ENCODE peak calls at places on chromosomes 2 and 18, in eight cellular contexts. E is body of pancreas, B is H1, J is uterus, K is gastrocnemius medialis, W is prostate gland, N is ovary, S is breast epithelium. H is an unnamed sample. For H3K4me1, the result is how much of the 10 kb centered on the place peaks cover.

GRCh38 chr2:44778671-44779476 is 162.6 kb upstream of the SIX3 start:
- DNase-seq in E (no peak), N (no peak), W (no peak), B (no peak), J (no peak), K (no peak), S (no peak), H (no peak)

GRCh38 chr2:15711126-15711860 is 119.6 kb downstream of the DDX1 start:
- DNase-seq in J (no peak), W (no peak), N (no peak), B (no peak), K (no peak), S (no peak), E (no peak), H (no peak)

GRCh38 chr2:165952600-165953210 is 871 bp downstream of the TTC21B start:
- DNase-seq in N (no peak), B (no peak), K (no peak), W (no peak), S (no peak), E (no peak), J (no peak), H (no peak)

GRCh38 chr2:45103351-45104145 is 94.3 kb upstream of the SIX2 start:
- DNase-seq in W (no peak), J (no peak), B (no peak), E (no peak), N (no peak), K (no peak), S (no peak), H (no peak)

GRCh38 chr2:127431408-127432023 is 13.3 kb downstream of the PROC start:
- DNase-seq in E (no peak), B (no peak), W (no peak), N (no peak), K (no peak), J (no peak), S (no peak), H (no peak)

GRCh38 chr2:230920167-230920566 is 4.9 kb downstream of the GPR55 start:
- DNase-seq in J (no peak), N (no peak), S (no peak), E (no peak), B (no peak), K (no peak), W (no peak), H (no peak)

GRCh38 chr2:170098626-170099312 is 79.2 kb upstream of the MYO3B start:
- DNase-seq in K (no peak), S (no peak), B (no peak), J (no peak), N (no peak), E (no peak), W (no peak), H (no peak)

GRCh38 chr2:42101641-42102605 is 54.1 kb downstream of the PKDCC start:
- DNase-seq in S (no peak), N (peak), E (peak), J (peak), B (no peak), K (peak), W (no peak), H (peak)

GRCh38 chr2:86615596-86615995 is 8.1 kb downstream of the RNF103 start:
- DNase-seq in J (no peak), E (no peak), S (no peak), K (no peak), B (no peak), N (no peak), W (no peak), H (no peak)

GRCh38 chr18:7737483-7737882 is 170.4 kb downstream of the PTPRM start:
- DNase-seq in E (no peak), S (no peak), W (no peak), K (no peak), J (no peak), N (no peak), B (no peak), H (no peak)

GRCh38 chr2:69180974-69181373 is 168.0 kb downstream of the ANTXR1 start:
- DNase-seq in N (no peak), B (no peak), W (no peak), J (no peak), S (no peak), E (no peak), K (no peak), H (no peak)

GRCh38 chr2:126971481-126972271 is 73.0 kb downstream of the TEX51 start:
- DNase-seq in E (peak), N (peak), B (peak), S (peak), K (peak), J (peak), W (peak), H (peak)

GRCh38 chr2:109258905-109259540 is 130.0 kb downstream of the SH3RF3 start:
- DNase-seq in E (no peak), N (no peak), J (no peak), B (no peak), S (no peak), W (no peak), K (peak), H (no peak)

GRCh38 chr2:146913476-146913875 is 931.4 kb upstream of the ACVR2A start:
- DNase-seq in K (no peak), J (no peak), W (no peak), N (no peak), S (no peak), E (no peak), B (no peak), H (no peak)

GRCh38 chr18:75360206-75360605 is 67.3 kb downstream of the SMIM21 start:
- DNase-seq in W (no peak), K (no peak), B (no peak), J (no peak), E (no peak), N (peak), S (no peak), H (no peak)

GRCh38 chr2:232611559-232612218 is 21.7 kb upstream of the EFHD1 start:
- DNase-seq in W (peak), K (peak), J (peak), E (peak), N (peak), B (no peak), S (peak), H (no peak)

GRCh38 chr2:11710632-11711381 is 35.6 kb upstream of the LPIN1 start:
- DNase-seq in J (no peak), E (no peak), S (no peak), K (no peak), N (no peak), W (no peak), B (no peak), H (no peak)

GRCh38 chr2:36246320-36246990 is 109.1 kb upstream of the CRIM1 start:
- DNase-seq in W (no peak), E (no peak), J (no peak), K (no peak), N (no peak), B (no peak), S (no peak), H (no peak)

DNA sequence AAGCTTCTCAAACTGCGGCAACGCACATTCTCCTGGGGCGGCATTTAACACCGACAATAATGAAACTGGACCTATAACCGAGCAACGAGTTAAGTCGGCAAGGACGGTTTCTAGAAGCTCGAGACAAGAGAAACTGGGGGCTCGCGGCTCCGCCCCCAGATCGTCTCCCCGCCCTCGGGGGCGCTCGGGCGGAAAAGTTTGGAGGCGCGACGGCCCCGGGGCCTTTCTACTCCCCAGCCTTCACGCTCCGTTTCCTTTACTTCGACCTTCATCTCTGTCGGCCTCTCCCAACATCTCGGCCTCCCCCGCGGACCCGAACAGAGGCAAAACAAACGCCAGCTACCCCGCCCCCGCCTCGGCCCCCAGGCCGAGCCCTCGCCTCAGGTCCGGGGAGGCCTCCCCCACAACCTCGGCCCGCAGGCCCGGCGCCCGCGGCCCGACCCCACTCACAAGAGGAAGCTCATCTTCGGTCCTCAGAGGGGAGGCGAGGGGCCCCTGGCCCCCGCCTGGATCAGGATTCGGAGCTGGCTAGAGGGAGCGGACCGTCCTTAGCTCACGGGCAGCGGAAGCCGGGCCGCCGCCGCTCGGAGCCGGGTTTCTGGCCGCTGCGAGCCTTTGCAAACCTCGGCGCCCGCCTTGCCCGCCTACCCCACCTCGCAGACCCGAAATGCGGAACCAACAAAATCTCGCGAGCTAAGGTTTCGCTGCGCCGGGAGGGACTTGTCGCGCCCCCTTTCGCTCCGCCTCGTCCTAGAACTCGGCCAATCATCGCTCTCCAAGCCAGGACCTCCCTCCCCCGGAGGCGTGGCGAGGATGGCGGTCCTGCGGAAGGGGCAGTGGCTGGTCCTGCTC is at the start of gene MOB1A:
- DNase-seq in E (peak), J (peak), W (peak), S (peak), B (peak), K (peak), N (peak), H (peak)
- TF ChIP-seq POLR2A in E (peak), J (peak), W (peak), S (peak), B (peak), K (peak), N (peak), H (peak)

DNA sequence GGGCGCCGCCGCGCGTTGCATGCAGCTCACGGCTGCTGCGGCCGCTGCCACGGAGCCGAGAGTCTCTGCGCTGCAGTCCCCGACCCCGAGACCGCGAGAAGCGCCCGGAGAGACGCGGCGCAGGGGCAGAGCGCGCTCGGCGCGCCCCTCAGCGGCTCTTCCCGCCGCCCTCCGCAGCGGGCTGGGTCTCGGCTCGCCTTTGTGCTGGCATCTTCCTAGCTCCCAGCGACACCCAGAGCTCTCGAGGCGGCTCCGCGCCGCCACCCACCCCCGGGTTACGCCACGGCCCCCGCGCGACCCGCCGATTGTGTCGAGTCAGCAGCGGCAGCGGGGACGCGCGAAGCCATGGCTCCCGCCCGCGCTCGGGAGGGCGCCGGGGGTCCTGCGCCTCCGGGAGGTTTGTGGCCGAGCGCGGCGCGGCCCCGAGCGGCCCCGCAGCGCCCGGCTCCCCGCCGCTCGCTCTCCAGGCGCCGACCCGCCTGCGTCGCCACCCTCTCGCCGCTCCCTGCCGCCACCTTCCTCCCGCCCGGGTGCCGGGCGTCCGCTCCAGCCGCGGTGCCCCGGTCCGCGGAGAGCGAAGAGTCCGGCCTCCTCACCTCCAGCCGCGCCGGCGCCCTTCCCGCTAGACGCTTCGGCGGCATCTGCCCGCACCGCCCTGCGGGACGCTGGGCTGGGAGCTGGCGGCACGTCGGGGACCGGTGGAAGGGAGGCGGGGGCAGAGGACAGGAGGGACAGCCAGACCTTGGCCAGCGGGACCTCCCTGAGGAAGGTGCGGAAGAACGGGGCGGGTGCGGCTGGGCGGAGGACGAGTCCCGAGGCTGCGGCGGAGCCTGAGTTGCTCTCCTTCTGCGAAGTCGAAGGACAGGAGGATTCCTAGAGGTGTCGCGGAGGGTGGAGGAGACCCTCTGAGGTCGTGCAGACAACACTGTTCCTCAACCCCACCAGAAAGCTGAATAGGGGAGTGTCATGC is 46.3 kb upstream of the CCDC150 start:
- DNase-seq in S (no peak), W (no peak), K (no peak), B (no peak), J (no peak), E (peak), N (no peak), H (no peak)
- TF ChIP-seq CTCF in S (no peak), W (no peak), K (no peak), B (no peak), J (no peak), E (no peak), N (no peak), H (no peak)

GRCh38 chr2:54524236-54524991 is 68.3 kb downstream of the SPTBN1 start:
- DNase-seq in W (no peak), K (peak), J (no peak), S (no peak), N (no peak), E (peak), B (no peak), H (no peak)
- H3K4me1 ChIP-seq in W (under half), K (under half), J (under half), S (under half), N (under half), E (under half), B (under half), H (under half)

DNA sequence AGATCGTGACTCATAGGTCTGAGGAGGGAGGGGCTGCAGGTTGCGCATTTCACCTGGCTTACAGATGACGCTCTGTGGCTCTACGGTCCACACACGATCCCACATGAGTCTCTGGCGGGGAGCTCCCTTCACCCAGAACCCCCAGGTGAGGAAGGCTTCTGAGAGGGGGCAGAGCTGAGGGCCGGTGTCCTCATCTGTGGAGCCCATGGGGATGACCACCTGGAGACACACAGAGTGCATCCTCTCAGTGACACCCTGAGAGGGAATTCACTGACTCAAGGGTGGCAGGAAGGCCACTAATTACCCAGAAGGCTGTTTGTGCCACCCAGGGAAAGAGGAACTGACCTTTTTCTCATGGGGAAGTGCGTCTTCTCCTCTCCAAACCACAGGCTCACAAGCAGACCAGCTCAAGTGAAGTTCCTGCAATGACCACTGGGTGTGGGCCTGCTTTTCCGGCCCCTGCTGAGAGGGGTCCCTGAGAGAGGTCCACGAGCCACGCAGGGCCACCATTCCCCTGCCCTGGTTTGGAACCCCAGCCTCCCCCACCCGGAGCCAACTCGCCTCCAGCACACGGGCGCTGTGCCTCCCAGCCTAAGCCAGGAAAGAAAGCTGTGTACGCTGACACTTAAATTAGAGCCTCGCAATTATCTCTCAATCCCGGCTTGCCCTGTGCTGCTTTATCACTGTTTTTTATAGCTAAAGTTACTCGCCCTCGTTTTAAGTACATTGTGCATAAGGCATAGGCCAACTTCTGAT is 114.1 kb downstream of the BCL11A start:
- DNase-seq in E (peak), N (no peak), W (no peak), B (no peak), K (peak), J (no peak), S (no peak), H (peak)
- TF ChIP-seq POLR2A in E (no peak), N (no peak), W (no peak), B (no peak), K (no peak), J (no peak), S (no peak), H (no peak)

DNA sequence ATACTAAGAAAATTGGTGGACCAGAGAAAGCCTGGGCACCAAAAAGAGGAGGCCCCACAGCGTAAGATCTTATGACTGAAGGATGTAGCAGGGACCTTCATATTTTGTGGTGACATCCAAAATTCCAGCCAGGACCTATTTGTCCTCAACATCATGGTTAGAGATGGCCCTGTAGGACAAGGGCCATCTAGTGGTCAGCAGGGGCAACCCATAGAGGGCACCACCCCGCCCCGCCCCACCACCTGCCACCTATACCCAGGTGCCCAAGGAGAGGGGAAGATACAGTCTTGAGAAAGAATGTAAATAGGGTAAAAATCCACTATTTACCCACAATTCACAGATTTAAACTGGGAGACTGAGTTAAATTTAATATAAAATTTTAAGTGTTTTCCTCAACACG is 59.6 kb upstream of the TMEM163 start:
- DNase-seq in E (peak), K (no peak), J (no peak), W (no peak), B (no peak), S (no peak), N (no peak), H (no peak)
- TF ChIP-seq CTCF in E (peak), K (no peak), J (no peak), W (no peak), B (peak), S (no peak), N (no peak), H (no peak)

H was measured in esophagus squamous epithelium.